ENCODE peak calls at places on chromosome 20, in four cellular contexts. One of them, this sample, is unnamed.

GRCh38 chr20:53142651-53143177 is 170.6 kb downstream of the TSHZ2 start:
- DNase-seq in CD4-positive, CD25-positive, alpha-beta regulatory T cell: no peak
- DNase-seq in A172: no peak
- DNase-seq in stimulated activated CD4-positive, alpha-beta T cell treated with anti-CD3 and anti-CD28 coated beads, Interleukin-2, amount 100 ng/mL, for 48 hours: no peak
- DNase-seq in this sample: no peak

GRCh38 chr20:35108921-35109320 is 16.3 kb upstream of the TRPC4AP start:
- DNase-seq in CD4-positive, CD25-positive, alpha-beta regulatory T cell: no peak
- DNase-seq in A172: no peak
- DNase-seq in stimulated activated CD4-positive, alpha-beta T cell treated with anti-CD3 and anti-CD28 coated beads, Interleukin-2, amount 100 ng/mL, for 48 hours: no peak
- DNase-seq in this sample: no peak

GRCh38 chr20:23320317-23320716 is 30.3 kb upstream of the NXT1 start:
- DNase-seq in CD4-positive, CD25-positive, alpha-beta regulatory T cell: no peak
- DNase-seq in A172: no peak
- DNase-seq in stimulated activated CD4-positive, alpha-beta T cell treated with anti-CD3 and anti-CD28 coated beads, Interleukin-2, amount 100 ng/mL, for 48 hours: no peak
- DNase-seq in this sample: peak

GRCh38 chr20:9912858-9913434 is 74.1 kb upstream of the PAK5 start:
- DNase-seq in CD4-positive, CD25-positive, alpha-beta regulatory T cell: peak
- DNase-seq in A172: peak
- DNase-seq in stimulated activated CD4-positive, alpha-beta T cell treated with anti-CD3 and anti-CD28 coated beads, Interleukin-2, amount 100 ng/mL, for 48 hours: peak
- DNase-seq in this sample: peak

GRCh38 chr20:57397693-57398108 is 6.5 kb downstream of the RBM38 start:
- DNase-seq in CD4-positive, CD25-positive, alpha-beta regulatory T cell: peak
- DNase-seq in A172: no peak
- DNase-seq in stimulated activated CD4-positive, alpha-beta T cell treated with anti-CD3 and anti-CD28 coated beads, Interleukin-2, amount 100 ng/mL, for 48 hours: peak
- DNase-seq in this sample: peak

GRCh38 chr20:41956316-41957050 is 338.3 kb upstream of the CHD6 start:
- DNase-seq in CD4-positive, CD25-positive, alpha-beta regulatory T cell: no peak
- DNase-seq in A172: peak
- DNase-seq in stimulated activated CD4-positive, alpha-beta T cell treated with anti-CD3 and anti-CD28 coated beads, Interleukin-2, amount 100 ng/mL, for 48 hours: no peak
- DNase-seq in this sample: peak

GRCh38 chr20:25750765-25751696 is 54.4 kb upstream of the ZNF337 start:
- DNase-seq in CD4-positive, CD25-positive, alpha-beta regulatory T cell: peak
- DNase-seq in A172: no peak
- DNase-seq in stimulated activated CD4-positive, alpha-beta T cell treated with anti-CD3 and anti-CD28 coated beads, Interleukin-2, amount 100 ng/mL, for 48 hours: peak
- DNase-seq in this sample: no peak

GRCh38 chr20:23369424-23369823 is 7.4 kb downstream of the GZF1 start:
- DNase-seq in CD4-positive, CD25-positive, alpha-beta regulatory T cell: no peak
- DNase-seq in A172: no peak
- DNase-seq in stimulated activated CD4-positive, alpha-beta T cell treated with anti-CD3 and anti-CD28 coated beads, Interleukin-2, amount 100 ng/mL, for 48 hours: no peak
- DNase-seq in this sample: no peak

GRCh38 chr20:45095753-45096371 is 5.1 kb downstream of the KCNS1 start:
- DNase-seq in CD4-positive, CD25-positive, alpha-beta regulatory T cell: peak
- DNase-seq in A172: peak
- DNase-seq in stimulated activated CD4-positive, alpha-beta T cell treated with anti-CD3 and anti-CD28 coated beads, Interleukin-2, amount 100 ng/mL, for 48 hours: peak
- DNase-seq in this sample: peak

GRCh38 chr20:59598625-59599310 is 5.6 kb upstream of the PHACTR3 start:
- DNase-seq in CD4-positive, CD25-positive, alpha-beta regulatory T cell: peak
- DNase-seq in A172: peak
- DNase-seq in stimulated activated CD4-positive, alpha-beta T cell treated with anti-CD3 and anti-CD28 coated beads, Interleukin-2, amount 100 ng/mL, for 48 hours: peak
- DNase-seq in this sample: peak

GRCh38 chr20:7775072-7775471 is 165.2 kb downstream of the HAO1 start:
- DNase-seq in CD4-positive, CD25-positive, alpha-beta regulatory T cell: no peak
- DNase-seq in A172: no peak
- DNase-seq in stimulated activated CD4-positive, alpha-beta T cell treated with anti-CD3 and anti-CD28 coated beads, Interleukin-2, amount 100 ng/mL, for 48 hours: no peak
- DNase-seq in this sample: no peak

GRCh38 chr20:58224097-58224496 is 4.4 kb downstream of the ANKRD60 start:
- DNase-seq in CD4-positive, CD25-positive, alpha-beta regulatory T cell: no peak
- DNase-seq in A172: no peak
- DNase-seq in stimulated activated CD4-positive, alpha-beta T cell treated with anti-CD3 and anti-CD28 coated beads, Interleukin-2, amount 100 ng/mL, for 48 hours: peak
- DNase-seq in this sample: no peak

GRCh38 chr20:64278319-64278681 is 22.8 kb downstream of the PCMTD2 start:
- DNase-seq in CD4-positive, CD25-positive, alpha-beta regulatory T cell: no peak
- DNase-seq in A172: no peak
- DNase-seq in stimulated activated CD4-positive, alpha-beta T cell treated with anti-CD3 and anti-CD28 coated beads, Interleukin-2, amount 100 ng/mL, for 48 hours: no peak
- DNase-seq in this sample: no peak

GRCh38 chr20:61354501-61354900 is 102.4 kb downstream of the CDH4 start:
- DNase-seq in CD4-positive, CD25-positive, alpha-beta regulatory T cell: no peak
- DNase-seq in A172: no peak
- DNase-seq in stimulated activated CD4-positive, alpha-beta T cell treated with anti-CD3 and anti-CD28 coated beads, Interleukin-2, amount 100 ng/mL, for 48 hours: no peak
- DNase-seq in this sample: no peak

GRCh38 chr20:61989741-61990140 is 75.9 kb downstream of the TAF4 start:
- DNase-seq in CD4-positive, CD25-positive, alpha-beta regulatory T cell: no peak
- DNase-seq in A172: no peak
- DNase-seq in stimulated activated CD4-positive, alpha-beta T cell treated with anti-CD3 and anti-CD28 coated beads, Interleukin-2, amount 100 ng/mL, for 48 hours: no peak
- DNase-seq in this sample: no peak

GRCh38 chr20:9079038-9079731 is 10.3 kb downstream of the PLCB4 start:
- DNase-seq in CD4-positive, CD25-positive, alpha-beta regulatory T cell: no peak
- DNase-seq in A172: no peak
- DNase-seq in stimulated activated CD4-positive, alpha-beta T cell treated with anti-CD3 and anti-CD28 coated beads, Interleukin-2, amount 100 ng/mL, for 48 hours: no peak
- DNase-seq in this sample: no peak

GRCh38 chr20:51272392-51272791 is 249.5 kb upstream of the KCNG1 start:
- DNase-seq in CD4-positive, CD25-positive, alpha-beta regulatory T cell: no peak
- DNase-seq in A172: peak
- DNase-seq in stimulated activated CD4-positive, alpha-beta T cell treated with anti-CD3 and anti-CD28 coated beads, Interleukin-2, amount 100 ng/mL, for 48 hours: no peak
- DNase-seq in this sample: no peak

GRCh38 chr20:32528905-32529670 is 56.0 kb downstream of the NOL4L start:
- DNase-seq in CD4-positive, CD25-positive, alpha-beta regulatory T cell: no peak
- DNase-seq in A172: no peak
- DNase-seq in stimulated activated CD4-positive, alpha-beta T cell treated with anti-CD3 and anti-CD28 coated beads, Interleukin-2, amount 100 ng/mL, for 48 hours: no peak
- DNase-seq in this sample: no peak

GRCh38 chr20:46120136-46120535 is 2.0 kb downstream of the CD40 start:
- DNase-seq in CD4-positive, CD25-positive, alpha-beta regulatory T cell: no peak
- DNase-seq in A172: no peak
- DNase-seq in stimulated activated CD4-positive, alpha-beta T cell treated with anti-CD3 and anti-CD28 coated beads, Interleukin-2, amount 100 ng/mL, for 48 hours: no peak
- DNase-seq in this sample: no peak

GRCh38 chr20:43564993-43565757 is 6.3 kb downstream of the SGK2 start:
- DNase-seq in CD4-positive, CD25-positive, alpha-beta regulatory T cell: no peak
- DNase-seq in A172: no peak
- DNase-seq in stimulated activated CD4-positive, alpha-beta T cell treated with anti-CD3 and anti-CD28 coated beads, Interleukin-2, amount 100 ng/mL, for 48 hours: no peak
- DNase-seq in this sample: no peak

GRCh38 chr20:53100476-53100911 is 128.3 kb downstream of the TSHZ2 start:
- DNase-seq in CD4-positive, CD25-positive, alpha-beta regulatory T cell: no peak
- DNase-seq in A172: no peak
- DNase-seq in stimulated activated CD4-positive, alpha-beta T cell treated with anti-CD3 and anti-CD28 coated beads, Interleukin-2, amount 100 ng/mL, for 48 hours: no peak
- DNase-seq in this sample: no peak

GRCh38 chr20:19275630-19276071 is 63.2 kb downstream of the SLC24A3 start:
- DNase-seq in CD4-positive, CD25-positive, alpha-beta regulatory T cell: no peak
- DNase-seq in A172: no peak
- DNase-seq in stimulated activated CD4-positive, alpha-beta T cell treated with anti-CD3 and anti-CD28 coated beads, Interleukin-2, amount 100 ng/mL, for 48 hours: no peak
- DNase-seq in this sample: no peak

GRCh38 chr20:38997622-38998021 is 35.5 kb downstream of the DHX35 start:
- DNase-seq in CD4-positive, CD25-positive, alpha-beta regulatory T cell: peak
- DNase-seq in A172: no peak
- DNase-seq in stimulated activated CD4-positive, alpha-beta T cell treated with anti-CD3 and anti-CD28 coated beads, Interleukin-2, amount 100 ng/mL, for 48 hours: peak
- DNase-seq in this sample: peak

This sample was measured in Jurkat, Clone E6-1.